ENCODE peak calls at places on chromosome 1, in six cellular contexts. G is Peyer's patch, B is cardiac muscle cell, K is WTC11, X is NCI-H2107, U is GM20000. N is an unnamed sample.
A peak's percentile ranks its signal among the peaks of the same experiment; 100 is the strongest.

GRCh38 chr1:206766251-206766856 is 4.2 kb upstream of the IL19 start:
- DNase-seq in G (no peak), B (peak; percentile 33), K (no peak), X (no peak), U (peak; percentile 53), N (no peak)

GRCh38 chr1:31701137-31701736 is 2.6 kb downstream of the COL16A1 start:
- DNase-seq in B (no peak), U (no peak), K (no peak), G (peak; percentile 65), X (no peak), N (peak; percentile 87)

GRCh38 chr1:25065246-25066238 is 135.5 kb upstream of the RUNX3 start:
- DNase-seq in U (no peak), K (no peak), X (no peak), B (no peak), G (no peak), N (peak; percentile 33)

GRCh38 chr1:9129391-9130041 is 614 bp upstream of the GPR157 start:
- DNase-seq in G (peak; percentile 97), X (no peak), U (peak; percentile 92), K (peak; percentile 97), B (peak; percentile 94), N (peak; percentile 76)

GRCh38 chr1:206555473-206555935 is 48.2 kb downstream of the RASSF5 start:
- DNase-seq in G (no peak), U (peak; percentile 71), B (peak; percentile 69), K (no peak), X (no peak), N (no peak)

GRCh38 chr1:68291763-68292384 is 59.6 kb upstream of the WLS start:
- DNase-seq in B (no peak), X (no peak), U (no peak), G (no peak), K (no peak), N (no peak)

GRCh38 chr1:160454371-160455152 is 54.2 kb downstream of the VANGL2 start:
- DNase-seq in G (no peak), X (no peak), B (no peak), U (no peak), K (no peak), N (no peak)

GRCh38 chr1:177032434-177032833 is 132.1 kb downstream of the ASTN1 start:
- DNase-seq in B (no peak), K (no peak), U (no peak), G (no peak), X (no peak), N (no peak)

GRCh38 chr1:219917851-219918466 is 10.4 kb downstream of the SLC30A10 start:
- DNase-seq in U (no peak), X (no peak), B (no peak), G (peak; percentile 57), K (no peak), N (no peak)

GRCh38 chr1:14970115-14970798 is 183.3 kb upstream of the TMEM51 start:
- DNase-seq in U (no peak), G (no peak), X (no peak), B (no peak), K (peak; percentile 43), N (peak; percentile 55)

GRCh38 chr1:38207906-38208305 is 161.3 kb upstream of the POU3F1 start:
- DNase-seq in U (no peak), X (no peak), K (no peak), G (no peak), B (no peak), N (no peak)

GRCh38 chr1:62652387-62652786 is 35.8 kb downstream of the DOCK7 start:
- DNase-seq in B (no peak), K (no peak), X (no peak), G (no peak), U (no peak), N (no peak)

GRCh38 chr1:183893561-183894289 is 88.8 kb downstream of the RGL1 start:
- DNase-seq in X (no peak), G (no peak), B (peak; percentile 23), U (no peak), K (no peak), N (no peak)

GRCh38 chr1:11335417-11336070 is 62.5 kb downstream of the UBIAD1 start:
- DNase-seq in G (no peak), K (no peak), U (peak; percentile 81), B (no peak), X (no peak), N (no peak)

GRCh38 chr1:43439781-43440180 is 13.9 kb downstream of the HYI start:
- DNase-seq in U (no peak), K (no peak), X (peak; percentile 77), G (no peak), B (no peak), N (no peak)

GRCh38 chr1:31736675-31737074 is 27.5 kb downstream of the ADGRB2 start:
- DNase-seq in X (no peak), U (no peak), B (no peak), G (peak; percentile 65), K (no peak), N (no peak)

GRCh38 chr1:221711642-221712041 is 30.2 kb downstream of the DUSP10 start:
- DNase-seq in G (no peak), K (no peak), U (no peak), B (no peak), X (no peak), N (no peak)

GRCh38 chr1:71786218-71786617 is 496.1 kb downstream of the NEGR1 start:
- DNase-seq in U (no peak), G (no peak), K (no peak), X (no peak), B (no peak), N (no peak)

GRCh38 chr1:115193026-115193425 is 103.7 kb upstream of the TSPAN2 start:
- DNase-seq in G (no peak), K (no peak), X (no peak), U (no peak), B (no peak), N (no peak)

GRCh38 chr1:87367549-87367948 is 38.9 kb downstream of the LMO4 start:
- DNase-seq in U (no peak), X (no peak), G (no peak), B (no peak), K (no peak), N (no peak)

GRCh38 chr1:168135982-168136708 is 585 bp downstream of the GPR161 start:
- DNase-seq in K (peak; percentile 41), X (no peak), B (peak; percentile 40), G (peak; percentile 65), U (peak; percentile 50), N (peak; percentile 19)

GRCh38 chr1:205286335-205286950 is 35.1 kb downstream of the NUAK2 start:
- DNase-seq in K (no peak), X (no peak), G (no peak), U (peak; percentile 65), B (no peak), N (no peak)

GRCh38 chr1:246786606-246787238 is 62.5 kb downstream of the SCCPDH start:
- DNase-seq in K (no peak), G (no peak), B (no peak), X (peak; percentile 77), U (no peak), N (peak; percentile 65)

GRCh38 chr1:9878421-9878820 is 31.6 kb downstream of the CTNNBIP1 start:
- DNase-seq in K (no peak), G (no peak), U (no peak), B (no peak), X (no peak), N (no peak)

GRCh38 chr1:25033828-25034451 is 103.9 kb upstream of the RUNX3 start:
- DNase-seq in B (no peak), U (peak; percentile 41), X (no peak), G (no peak), K (no peak), N (no peak)

GRCh38 chr1:171090604-171091003 is at the start of gene FMO3:
- DNase-seq in B (no peak), U (no peak), X (no peak), G (no peak), K (no peak), N (no peak)

GRCh38 chr1:64421377-64421776 is 48.6 kb upstream of the CACHD1 start:
- DNase-seq in X (no peak), U (no peak), K (no peak), B (no peak), G (no peak), N (no peak)

GRCh38 chr1:34923490-34923889 is 6.0 kb downstream of the DLGAP3 start:
- DNase-seq in B (no peak), G (no peak), X (no peak), U (no peak), K (no peak), N (no peak)

GRCh38 chr1:87393437-87394085 is 64.9 kb downstream of the LMO4 start:
- DNase-seq in X (no peak), K (no peak), G (no peak), B (no peak), U (no peak), N (no peak)

GRCh38 chr1:90727917-90728655 is 11.0 kb upstream of the BARHL2 start:
- DNase-seq in B (no peak), G (no peak), X (no peak), K (no peak), U (no peak), N (no peak)

GRCh38 chr1:38546630-38547029 is 312.9 kb downstream of the RRAGC start:
- DNase-seq in B (no peak), G (no peak), U (no peak), X (no peak), K (no peak), N (no peak)

GRCh38 chr1:76868916-76869315 is 1.6 kb downstream of the ST6GALNAC5 start:
- DNase-seq in K (peak; percentile 60), X (no peak), U (peak; percentile 24), G (no peak), B (peak; percentile 23), N (peak; percentile 8)

GRCh38 chr1:161816201-161816600 is 50.1 kb downstream of the ATF6 start:
- DNase-seq in B (no peak), X (peak; percentile 27), G (no peak), K (no peak), U (no peak), N (peak; percentile 11)

GRCh38 chr1:244731651-244732050 is 78.7 kb downstream of the DESI2 start:
- DNase-seq in K (no peak), G (no peak), X (no peak), B (no peak), U (no peak), N (no peak)

GRCh38 chr1:145987926-145988325 is 8.5 kb downstream of the TXNIP start:
- DNase-seq in X (no peak), B (no peak), U (no peak), G (no peak), K (no peak), N (no peak)

GRCh38 chr1:228059536-228060457 is 22.7 kb upstream of the ARF1 start:
- DNase-seq in G (peak; percentile 96), K (peak; percentile 100), B (peak; percentile 46), X (no peak), U (peak; percentile 63), N (peak; percentile 81)

GRCh38 chr1:11948822-11949458 is 14.4 kb downstream of the PLOD1 start:
- DNase-seq in G (no peak), B (no peak), X (no peak), K (no peak), U (no peak), N (peak; percentile 45)

GRCh38 chr1:54305906-54306514 is 100.2 kb downstream of the SSBP3 start:
- DNase-seq in X (no peak), U (no peak), K (no peak), B (peak; percentile 73), G (no peak), N (no peak)

GRCh38 chr1:61081637-61082335 is 575 bp upstream of the NFIA start:
- DNase-seq in B (peak; percentile 69), U (no peak), K (peak; percentile 50), X (no peak), G (peak; percentile 73), N (peak; percentile 55)